ENCODE peak calls at places on chromosomes 5 and 9, in eight cellular contexts. I is lung, D is psoas muscle, H is iPS DF 6.9, Y is kidney, R is pancreas, S is GM12865, F is NB4. N is an unnamed sample.

GRCh38 chr5:38722918-38723317 is 122.9 kb upstream of the OSMR start:
- DNase-seq in H (no peak), Y (no peak), R (no peak), D (no peak), I (no peak), F (no peak), S (no peak), N (no peak)

GRCh38 chr5:132770476-132771159 is 6.4 kb downstream of the SEPTIN8 start:
- DNase-seq in F (no peak), R (no peak), I (no peak), S (no peak), H (no peak), Y (no peak), D (no peak), N (no peak)

GRCh38 chr9:107653263-107653821 is 163.8 kb upstream of the KLF4 start:
- DNase-seq in I (no peak), H (no peak), R (no peak), D (no peak), F (no peak), S (no peak), Y (no peak), N (no peak)

GRCh38 chr5:6707852-6708251 is 5.4 kb upstream of the TENT4A start:
- DNase-seq in F (no peak), D (no peak), H (no peak), Y (no peak), I (peak), R (no peak), S (no peak), N (no peak)

GRCh38 chr9:70535546-70536323 is 121.3 kb upstream of the KLF9 start:
- DNase-seq in D (no peak), H (no peak), I (no peak), F (no peak), S (no peak), Y (no peak), R (no peak), N (no peak)

GRCh38 chr5:60700347-60700815 is 415 bp upstream of the DEPDC1B start:
- DNase-seq in S (peak), Y (no peak), R (no peak), H (no peak), F (peak), D (no peak), I (no peak), N (peak)

GRCh38 chr9:114678847-114679246 is 3.1 kb downstream of the TEX48 start:
- DNase-seq in Y (no peak), S (no peak), D (no peak), F (no peak), H (no peak), I (no peak), R (no peak), N (no peak)

GRCh38 chr5:116702776-116703175 is 128.2 kb upstream of the SEMA6A start:
- DNase-seq in R (no peak), F (no peak), I (no peak), Y (no peak), H (no peak), D (no peak), S (peak), N (no peak)

GRCh38 chr9:20087481-20087880 is 298.6 kb upstream of the SLC24A2 start:
- DNase-seq in I (no peak), Y (no peak), F (no peak), D (no peak), R (no peak), H (no peak), S (no peak), N (no peak)

GRCh38 chr5:123391009-123391408 is 32.2 kb downstream of the CEP120 start:
- DNase-seq in D (no peak), H (no peak), Y (no peak), S (peak), F (no peak), I (no peak), R (no peak), N (no peak)

GRCh38 chr9:130852801-130853200 is 17.7 kb downstream of the ABL1 start:
- DNase-seq in H (no peak), R (no peak), D (no peak), F (no peak), I (no peak), S (no peak), Y (no peak), N (no peak)

GRCh38 chr5:173291722-173292658 is 36.2 kb downstream of the STC2 start:
- DNase-seq in D (no peak), I (no peak), F (no peak), Y (no peak), R (no peak), S (peak), H (no peak), N (no peak)

GRCh38 chr5:173296737-173297676 is 31.2 kb downstream of the STC2 start:
- DNase-seq in S (no peak), I (no peak), R (no peak), F (no peak), H (no peak), Y (peak), D (no peak), N (no peak)

GRCh38 chr5:173295796-173296195 is 32.4 kb downstream of the STC2 start:
- DNase-seq in I (no peak), S (no peak), Y (no peak), H (no peak), D (no peak), F (no peak), R (no peak), N (no peak)

GRCh38 chr5:173294673-173295320 is 33.4 kb downstream of the STC2 start:
- DNase-seq in I (no peak), F (no peak), R (no peak), S (no peak), Y (peak), H (no peak), D (no peak), N (no peak)

DNA sequence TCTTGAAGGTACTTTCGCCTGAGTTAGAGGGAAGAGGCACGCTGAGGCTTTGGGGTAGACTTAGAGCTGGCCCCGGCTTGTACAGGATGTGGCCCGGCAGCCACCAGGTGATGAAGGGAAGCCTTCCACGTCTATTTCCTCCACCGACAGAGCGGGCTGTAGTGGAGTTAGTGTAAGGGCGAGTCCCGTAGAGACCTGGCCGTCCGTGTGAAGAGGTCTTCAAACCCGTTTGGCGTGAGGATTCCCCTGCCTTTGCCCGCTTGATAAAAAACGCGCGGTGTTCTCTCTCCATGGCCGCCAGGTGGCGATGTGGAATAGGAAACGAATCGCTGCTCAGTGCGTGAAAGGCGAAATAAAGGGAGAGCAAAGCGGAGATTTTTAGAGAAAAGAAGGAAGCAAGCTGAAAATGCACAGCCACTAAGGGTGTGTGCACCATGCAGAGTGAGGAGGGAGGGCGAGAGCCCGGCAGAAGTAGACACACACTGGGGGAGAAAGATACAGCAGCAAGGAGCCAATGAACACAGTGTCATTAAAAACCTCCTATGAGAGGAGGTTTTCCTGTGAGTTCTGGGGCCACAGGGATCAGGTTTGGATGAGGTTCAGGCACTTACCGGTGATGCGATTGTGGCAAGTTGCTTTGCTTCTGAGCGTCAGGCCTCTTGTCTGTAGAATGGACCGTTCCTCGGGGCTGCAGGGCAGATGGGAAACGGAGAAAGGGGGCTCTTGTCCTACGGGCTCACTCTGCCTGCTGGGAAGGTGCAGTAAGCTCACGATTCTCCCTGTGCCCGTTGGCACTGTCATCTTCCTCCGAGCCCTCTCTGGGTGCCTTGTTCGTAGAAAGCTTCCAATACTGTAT is 34.2 kb downstream of the STC2 start:
- DNase-seq in Y (peak), S (peak), F (peak), I (peak), R (peak), D (peak), H (peak), N (peak)
- H3K4me3 ChIP-seq in Y (peak), S (peak), F (no peak), I (no peak), R (no peak), D (peak), H (no peak), N (peak)

GRCh38 chr5:172807766-172808311 is 26.2 kb upstream of the ERGIC1 start:
- DNase-seq in R (no peak), Y (no peak), D (no peak), F (no peak), I (no peak), S (peak), H (no peak), N (no peak)
- H3K4me3 ChIP-seq in R (peak), Y (peak), D (peak), F (no peak), I (no peak), S (peak), H (no peak), N (no peak)

GRCh38 chr9:38423939-38424843 is at the start of gene IGFBPL1:
- DNase-seq in R (no peak), I (no peak), Y (no peak), D (no peak), S (peak), F (no peak), H (no peak), N (peak)
- H3K4me3 ChIP-seq in R (peak), I (peak), Y (no peak), D (peak), S (no peak), F (no peak), H (peak), N (peak)

DNA sequence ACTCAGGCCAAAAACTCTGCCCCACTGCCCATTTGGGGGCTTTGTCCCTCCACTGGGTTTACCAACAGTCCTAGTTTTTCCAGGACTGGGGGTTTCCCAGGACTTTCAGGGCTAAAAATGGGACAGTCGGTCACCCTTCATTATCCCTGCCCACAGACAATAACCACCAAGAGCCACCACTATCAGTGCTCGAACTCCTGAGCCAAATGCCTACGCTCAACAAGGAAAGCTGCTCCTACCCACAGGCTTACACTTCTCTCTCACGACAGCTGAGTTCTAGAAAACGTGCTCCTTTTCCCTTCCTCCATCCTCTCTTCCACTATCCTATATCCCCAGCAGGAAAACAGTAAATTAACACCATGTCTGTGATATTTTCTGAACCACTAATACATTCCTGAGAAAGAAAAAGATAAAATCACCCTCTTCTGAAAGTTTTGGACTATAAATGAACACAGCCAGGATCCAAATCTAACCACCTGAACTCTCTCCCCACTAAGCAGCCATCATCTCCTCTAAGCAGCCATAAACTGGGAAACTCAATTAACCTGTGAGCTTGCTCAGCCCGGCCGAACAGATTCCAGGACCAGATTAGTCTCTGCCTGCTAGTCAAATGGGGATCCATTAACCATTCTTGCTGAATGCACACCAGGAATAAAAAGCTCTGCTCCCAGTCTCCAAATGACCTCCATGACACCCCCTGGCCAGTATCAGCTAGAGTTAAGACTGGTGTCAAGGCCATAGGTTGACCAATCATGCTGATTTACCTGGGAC is 41.8 kb downstream of the KLHL3 start:
- DNase-seq in R (no peak), F (no peak), D (no peak), H (no peak), Y (no peak), S (no peak), I (no peak), N (peak)
- H3K4me3 ChIP-seq in R (no peak), F (no peak), D (no peak), H (no peak), Y (no peak), S (no peak), I (no peak), N (no peak)

GRCh38 chr9:127049581-127049980 is 72.9 kb downstream of the ANGPTL2 start:
- DNase-seq in F (no peak), S (no peak), Y (no peak), I (no peak), R (no peak), D (no peak), H (no peak), N (no peak)
- H3K4me3 ChIP-seq in F (no peak), S (no peak), Y (no peak), I (no peak), R (no peak), D (no peak), H (no peak), N (no peak)

DNA sequence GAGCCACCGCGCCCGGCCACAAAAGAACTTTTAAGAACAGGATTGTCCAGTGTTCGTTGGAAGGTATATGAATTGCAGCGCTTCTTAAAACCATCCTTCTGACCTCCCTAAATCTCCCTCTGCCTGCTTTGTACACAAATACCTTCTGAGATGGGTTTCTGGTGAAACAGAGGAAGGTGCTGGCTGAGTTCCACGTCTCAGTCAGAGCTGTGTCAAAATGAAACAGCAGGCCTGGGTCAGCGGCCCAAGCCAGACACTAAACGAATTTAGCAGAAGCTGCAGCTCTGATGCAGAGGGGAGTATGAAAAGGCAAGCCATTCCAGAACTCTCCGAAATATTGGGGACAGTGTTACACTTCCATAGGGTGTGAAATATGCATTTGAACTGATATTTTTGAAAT is 37.8 kb upstream of the CRB2 start:
- DNase-seq in S (peak), H (no peak), Y (peak), F (no peak), R (no peak), I (no peak), D (no peak), N (no peak)
- H3K4me3 ChIP-seq in S (no peak), H (no peak), Y (no peak), F (no peak), R (no peak), I (no peak), D (no peak), N (no peak)